ENCODE peak calls at places on chromosomes 1 and 21, in nine cellular contexts. V, G, O, M, A, W, C, Z and K are unnamed samples.

GRCh38 chr1:205256956-205257615 is 29.3 kb downstream of the TMCC2 start:
- DNase-seq in V (no peak), G (no peak), O (no peak), M (no peak), A (no peak), W (no peak), C (no peak), Z (no peak), K (no peak)

GRCh38 chr21:45997495-45998275 is 16.1 kb downstream of the COL6A1 start:
- DNase-seq in V (no peak), G (no peak), O (no peak), M (no peak), A (no peak), W (no peak), C (no peak), Z (no peak), K (peak; percentile 7)

GRCh38 chr21:38438476-38438893 is 59.8 kb downstream of the ERG start:
- DNase-seq in V (no peak), G (no peak), O (no peak), M (no peak), A (no peak), W (no peak), C (peak; percentile 41), Z (peak; percentile 90), K (no peak)

GRCh38 chr21:31363720-31364119 is 19.7 kb upstream of the TIAM1 start:
- DNase-seq in V (peak; percentile 11), G (no peak), O (no peak), M (no peak), A (no peak), W (no peak), C (no peak), Z (no peak), K (no peak)

GRCh38 chr21:39014751-39015150 is 168.5 kb downstream of the PSMG1 start:
- DNase-seq in V (peak; percentile 11), G (no peak), O (peak; percentile 20), M (no peak), A (peak; percentile 98), W (no peak), C (no peak), Z (peak; percentile 22), K (no peak)

GRCh38 chr1:89356658-89357400 is 7.0 kb upstream of the GBP6 start:
- DNase-seq in V (no peak), G (no peak), O (peak; percentile 19), M (no peak), A (peak; percentile 44), W (no peak), C (no peak), Z (no peak), K (no peak)

GRCh38 chr1:112177314-112177713 is 187.8 kb upstream of the KCND3 start:
- DNase-seq in V (no peak), G (no peak), O (no peak), M (no peak), A (no peak), W (no peak), C (no peak), Z (no peak), K (no peak)

GRCh38 chr1:36540056-36540455 is 57.3 kb upstream of the CSF3R start:
- DNase-seq in V (no peak), G (peak; percentile 15), O (no peak), M (no peak), A (no peak), W (no peak), C (no peak), Z (no peak), K (no peak)

GRCh38 chr1:42324398-42325013 is 10.5 kb downstream of the FOXJ3 start:
- DNase-seq in V (no peak), G (no peak), O (no peak), M (no peak), A (no peak), W (no peak), C (no peak), Z (no peak), K (no peak)

GRCh38 chr1:110107867-110108469 is 4.3 kb upstream of the UBL4B start:
- DNase-seq in V (no peak), G (no peak), O (no peak), M (no peak), A (no peak), W (no peak), C (no peak), Z (no peak), K (no peak)

GRCh38 chr1:5927506-5928370 is 64.5 kb downstream of the NPHP4 start:
- DNase-seq in V (no peak), G (no peak), O (no peak), M (no peak), A (no peak), W (no peak), C (no peak), Z (no peak), K (peak; percentile 58)

GRCh38 chr1:183761871-183762270 is 43.0 kb upstream of the RGL1 start:
- DNase-seq in V (no peak), G (no peak), O (no peak), M (no peak), A (no peak), W (no peak), C (no peak), Z (no peak), K (no peak)

GRCh38 chr1:41382531-41383090 is 21.4 kb downstream of the FOXO6 start:
- DNase-seq in V (no peak), G (peak; percentile 69), O (peak; percentile 68), M (no peak), A (no peak), W (no peak), C (peak; percentile 40), Z (peak; percentile 86), K (no peak)

GRCh38 chr21:42527489-42528158 is 14.0 kb downstream of the SLC37A1 start:
- DNase-seq in V (no peak), G (no peak), O (no peak), M (no peak), A (no peak), W (no peak), C (no peak), Z (no peak), K (no peak)

GRCh38 chr1:68495968-68496679 is 758 bp downstream of the DEPDC1 start:
- DNase-seq in V (peak; percentile 52), G (no peak), O (peak; percentile 29), M (no peak), A (no peak), W (peak; percentile 22), C (no peak), Z (no peak), K (no peak)

GRCh38 chr1:179178965-179179364 is 50.5 kb downstream of the ABL2 start:
- DNase-seq in V (no peak), G (no peak), O (peak; percentile 8), M (no peak), A (peak; percentile 66), W (no peak), C (no peak), Z (no peak), K (no peak)

GRCh38 chr21:45442276-45442675 is 37.3 kb downstream of the COL18A1 start:
- DNase-seq in V (no peak), G (no peak), O (no peak), M (no peak), A (no peak), W (no peak), C (no peak), Z (peak; percentile 27), K (no peak)